ENCODE peak calls at places on chromosomes 2 and 18, in seven cellular contexts. X, C, N, F, M, O and B are unnamed samples.

GRCh38 chr2:138985881-138986280 is 205.7 kb upstream of the NXPH2 start:
- DNase-seq in X (no peak), C (no peak), N (no peak), F (no peak), M (no peak), O (no peak), B (no peak)

GRCh38 chr2:57616157-57616556 is 430.4 kb upstream of the VRK2 start:
- DNase-seq in X (no peak), C (no peak), N (no peak), F (no peak), M (no peak), O (no peak), B (no peak)

GRCh38 chr18:59902180-59902992 is 2.6 kb downstream of the PMAIP1 start:
- DNase-seq in X (no peak), C (no peak), N (no peak), F (no peak), M (no peak), O (no peak), B (no peak)

GRCh38 chr2:173571021-173571821 is 216.5 kb downstream of the CDCA7 start:
- DNase-seq in X (no peak), C (peak), N (no peak), F (no peak), M (no peak), O (peak), B (no peak)

GRCh38 chr18:45686892-45687611 is 36.9 kb upstream of the SLC14A1 start:
- DNase-seq in X (peak), C (no peak), N (no peak), F (no peak), M (peak), O (peak), B (peak)

GRCh38 chr2:28359222-28360065 is 33.2 kb upstream of the FOSL2 start:
- DNase-seq in X (no peak), C (no peak), N (peak), F (no peak), M (no peak), O (peak), B (peak)

GRCh38 chr2:170218931-170219330 is 41.0 kb downstream of the MYO3B start:
- DNase-seq in X (no peak), C (no peak), N (no peak), F (no peak), M (no peak), O (no peak), B (no peak)

GRCh38 chr2:44941551-44942234 is at the start of gene SIX3:
- DNase-seq in X (peak), C (peak), N (no peak), F (no peak), M (no peak), O (no peak), B (no peak)

GRCh38 chr18:75208055-75208835 is 694 bp downstream of the PTGR3 start:
- DNase-seq in X (peak), C (peak), N (no peak), F (peak), M (no peak), O (peak), B (peak)

GRCh38 chr2:159157361-159158045 is 129.0 kb downstream of the WDSUB1 start:
- DNase-seq in X (no peak), C (no peak), N (no peak), F (no peak), M (no peak), O (no peak), B (no peak)

GRCh38 chr2:239402666-239403065 is 1.8 kb upstream of the HDAC4 start:
- DNase-seq in X (no peak), C (no peak), N (no peak), F (no peak), M (peak), O (no peak), B (no peak)

GRCh38 chr2:126978333-126978732 is 79.6 kb downstream of the TEX51 start:
- DNase-seq in X (no peak), C (no peak), N (no peak), F (no peak), M (no peak), O (no peak), B (no peak)

GRCh38 chr2:234690569-234691225 is 193.8 kb upstream of the ARL4C start:
- DNase-seq in X (no peak), C (peak), N (no peak), F (no peak), M (no peak), O (no peak), B (no peak)

GRCh38 chr2:54115284-54116137 is at the start of gene ACYP2:
- DNase-seq in X (peak), C (peak), N (peak), F (peak), M (peak), O (peak), B (peak)

GRCh38 chr18:48955528-48956261 is 4.9 kb upstream of the SMAD7 start:
- DNase-seq in X (peak), C (peak), N (no peak), F (no peak), M (peak), O (peak), B (no peak)

GRCh38 chr2:205763708-205764501 is 81.6 kb downstream of the NRP2 start:
- DNase-seq in X (peak), C (peak), N (no peak), F (peak), M (peak), O (peak), B (no peak)

GRCh38 chr2:25306767-25307368 is 34.9 kb downstream of the DNMT3A start:
- DNase-seq in X (no peak), C (no peak), N (no peak), F (no peak), M (no peak), O (no peak), B (no peak)

GRCh38 chr18:48621815-48622555 is 83.2 kb downstream of the CTIF start:
- DNase-seq in X (peak), C (peak), N (no peak), F (no peak), M (no peak), O (no peak), B (no peak)

GRCh38 chr2:64652231-64653173 is 1.2 kb downstream of the SERTAD2 start:
- DNase-seq in X (no peak), C (peak), N (no peak), F (no peak), M (no peak), O (peak), B (no peak)

GRCh38 chr2:69017080-69017479 is 4.1 kb downstream of the ANTXR1 start:
- DNase-seq in X (no peak), C (peak), N (no peak), F (no peak), M (no peak), O (peak), B (no peak)

GRCh38 chr18:45688113-45688512 is 35.9 kb upstream of the SLC14A1 start:
- DNase-seq in X (no peak), C (no peak), N (no peak), F (no peak), M (peak), O (peak), B (no peak)

GRCh38 chr2:105299290-105299689 is 30.2 kb downstream of the TGFBRAP1 start:
- DNase-seq in X (no peak), C (no peak), N (no peak), F (no peak), M (no peak), O (no peak), B (no peak)

GRCh38 chr2:143132360-143132759 is 3.1 kb downstream of the ARHGAP15 start:
- DNase-seq in X (no peak), C (no peak), N (no peak), F (no peak), M (no peak), O (no peak), B (no peak)

GRCh38 chr2:176612736-176613135 is 343.5 kb downstream of the MTX2 start:
- DNase-seq in X (no peak), C (peak), N (no peak), F (no peak), M (no peak), O (peak), B (no peak)

GRCh38 chr2:150472122-150472899 is 15.2 kb downstream of the RND3 start:
- DNase-seq in X (peak), C (peak), N (no peak), F (no peak), M (no peak), O (peak), B (no peak)

GRCh38 chr2:176421291-176422050 is 152.2 kb downstream of the MTX2 start:
- DNase-seq in X (no peak), C (no peak), N (no peak), F (no peak), M (no peak), O (no peak), B (no peak)

GRCh38 chr2:24892928-24893327 is 27.1 kb downstream of the ADCY3 start:
- DNase-seq in X (no peak), C (no peak), N (no peak), F (no peak), M (no peak), O (peak), B (no peak)

GRCh38 chr2:164984428-164984827 is 29.1 kb upstream of the SLC38A11 start:
- DNase-seq in X (no peak), C (peak), N (no peak), F (no peak), M (no peak), O (no peak), B (no peak)

GRCh38 chr18:52190630-52191029 is 149.4 kb upstream of the DCC start:
- DNase-seq in X (no peak), C (no peak), N (no peak), F (no peak), M (no peak), O (no peak), B (no peak)

GRCh38 chr2:15640291-15640711 is 48.6 kb downstream of the DDX1 start:
- DNase-seq in X (no peak), C (peak), N (no peak), F (no peak), M (no peak), O (peak), B (no peak)

GRCh38 chr18:63284861-63285260 is 34.7 kb downstream of the BCL2 start:
- DNase-seq in X (no peak), C (no peak), N (no peak), F (no peak), M (no peak), O (no peak), B (no peak)

GRCh38 chr18:54843302-54843701 is 15.0 kb downstream of the RAB27B start:
- DNase-seq in X (no peak), C (no peak), N (no peak), F (no peak), M (no peak), O (no peak), B (no peak)

GRCh38 chr2:44748-45341 is 1.5 kb downstream of the FAM110C start:
- DNase-seq in X (no peak), C (no peak), N (no peak), F (no peak), M (no peak), O (no peak), B (no peak)

GRCh38 chr2:64972856-64973255 is 16.3 kb upstream of the SLC1A4 start:
- DNase-seq in X (no peak), C (no peak), N (no peak), F (no peak), M (no peak), O (no peak), B (no peak)

GRCh38 chr2:205712508-205712907 is 30.2 kb downstream of the NRP2 start:
- DNase-seq in X (no peak), C (no peak), N (no peak), F (no peak), M (no peak), O (peak), B (no peak)

GRCh38 chr2:217166241-217166640 is 306.4 kb upstream of the TNP1 start:
- DNase-seq in X (no peak), C (peak), N (no peak), F (no peak), M (no peak), O (peak), B (no peak)

GRCh38 chr2:3595985-3596384 is 1.1 kb downstream of the COLEC11 start:
- DNase-seq in X (no peak), C (no peak), N (no peak), F (no peak), M (no peak), O (no peak), B (no peak)

GRCh38 chr2:168529054-168529833 is 73.2 kb downstream of the CERS6 start:
- DNase-seq in X (no peak), C (no peak), N (no peak), F (no peak), M (no peak), O (no peak), B (no peak)